ENCODE peak calls at places on chromosomes 6 and 20, in eight cellular contexts. X is K562, H is adrenal gland, B is fibroblast of the aortic adventitia, Y is HCT116, V is GM23338, D is psoas muscle, C is pancreas. Z is an unnamed sample.

GRCh38 chr20:8183526-8183925 is 51.5 kb downstream of the PLCB1 start:
- DNase-seq in D (no peak), V (no peak), B (peak; percentile 59), X (no peak), C (no peak), Y (no peak), H (no peak), Z (no peak)

GRCh38 chr20:62356948-62357667 is 10.0 kb downstream of the LAMA5 start:
- DNase-seq in X (peak; percentile 89), Y (no peak), D (peak; percentile 86), H (peak; percentile 86), C (no peak), V (no peak), B (peak; percentile 72), Z (no peak)

GRCh38 chr20:23049933-23050838 is 714 bp upstream of the THBD start:
- DNase-seq in C (peak; percentile 27), D (peak; percentile 87), Y (no peak), V (peak; percentile 53), B (no peak), X (no peak), H (peak; percentile 37), Z (no peak)

GRCh38 chr20:1119128-1119505 is 715 bp downstream of the PSMF1 start:
- DNase-seq in B (no peak), C (no peak), X (no peak), D (no peak), Y (no peak), V (no peak), H (no peak), Z (no peak)

GRCh38 chr20:22403860-22404608 is 180.3 kb downstream of the FOXA2 start:
- DNase-seq in Y (no peak), D (no peak), X (peak; percentile 44), B (peak; percentile 61), V (peak; percentile 20), H (no peak), C (peak; percentile 24), Z (no peak)

GRCh38 chr6:53347250-53347920 is 1.4 kb downstream of the ELOVL5 start:
- DNase-seq in D (no peak), Y (no peak), V (peak; percentile 42), X (peak; percentile 34), B (peak; percentile 53), C (no peak), H (peak; percentile 19), Z (no peak)

GRCh38 chr6:148144917-148145521 is 197.6 kb upstream of the SASH1 start:
- DNase-seq in V (peak; percentile 88), C (peak; percentile 47), B (peak; percentile 84), Y (peak; percentile 63), X (peak; percentile 88), H (peak; percentile 84), D (peak; percentile 86), Z (peak; percentile 43)

GRCh38 chr20:50219520-50220086 is 29.0 kb downstream of the CEBPB start:
- DNase-seq in D (no peak), Y (no peak), C (no peak), B (peak; percentile 28), H (no peak), X (no peak), V (no peak), Z (no peak)

GRCh38 chr6:136811261-136811660 is 11.1 kb upstream of the PEX7 start:
- DNase-seq in H (no peak), Y (no peak), X (no peak), C (no peak), V (no peak), B (peak; percentile 48), D (no peak), Z (no peak)

GRCh38 chr6:12296255-12296573 is 6.1 kb downstream of the EDN1 start:
- DNase-seq in B (peak; percentile 94), C (no peak), H (no peak), D (no peak), Y (no peak), X (no peak), V (no peak), Z (peak; percentile 48)

GRCh38 chr6:136326038-136326561 is 36.5 kb upstream of the BCLAF1 start:
- DNase-seq in V (no peak), Y (no peak), H (no peak), B (no peak), X (peak; percentile 44), D (no peak), C (no peak), Z (no peak)

GRCh38 chr6:77173472-77174074 is 289.7 kb downstream of the HTR1B start:
- DNase-seq in B (no peak), D (no peak), V (peak; percentile 66), H (no peak), Y (no peak), C (no peak), X (no peak), Z (no peak)

DNA sequence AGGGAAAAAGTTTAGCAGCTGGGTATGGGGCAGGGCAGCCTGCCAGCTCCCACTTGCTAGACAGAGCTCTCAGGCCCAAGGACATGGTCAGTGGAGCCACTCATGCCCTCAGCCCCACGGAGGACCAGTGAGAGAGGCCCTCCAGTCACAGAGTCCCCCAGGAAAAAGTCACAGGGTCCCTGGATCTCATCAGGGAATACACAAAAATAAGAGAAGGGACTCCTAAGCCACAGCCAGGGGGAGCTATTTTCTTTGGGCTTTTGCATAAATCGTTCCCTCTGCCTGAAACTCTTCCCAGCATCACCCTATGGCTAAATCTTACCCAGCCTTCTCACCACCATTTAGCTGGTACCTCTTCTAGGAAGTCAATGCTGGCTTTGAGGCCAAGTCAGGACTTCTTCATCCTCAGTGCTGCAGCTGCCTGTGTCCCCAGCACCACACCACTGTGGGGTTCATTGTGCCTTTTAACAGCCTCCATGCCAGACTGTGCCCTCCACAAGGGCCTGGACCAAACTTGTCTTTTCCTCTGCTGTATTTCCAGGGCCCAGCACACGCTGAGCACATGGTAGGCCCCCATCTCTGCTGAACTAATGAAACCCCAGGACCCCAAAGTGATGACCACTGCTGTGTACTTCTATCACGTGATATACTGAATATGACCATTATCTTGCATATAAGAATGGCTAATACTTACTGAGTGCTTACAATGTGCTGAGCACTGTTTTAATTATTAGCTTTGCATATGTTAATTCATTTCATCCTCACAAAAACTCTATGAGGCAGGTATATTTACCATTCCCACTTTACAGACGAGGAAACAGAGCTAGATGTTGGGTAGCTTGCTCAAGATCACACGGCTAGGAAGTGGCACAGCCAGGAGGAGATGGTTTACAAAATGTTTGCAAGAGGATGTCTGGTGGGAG is 2.0 kb downstream of the ZNF335 start:
- DNase-seq in B (peak; percentile 77), X (peak; percentile 85), V (peak; percentile 91), Y (peak; percentile 66), H (peak; percentile 60), C (no peak), D (peak; percentile 60), Z (peak; percentile 59)
- TF ChIP-seq CTCF in B (peak; percentile 75), X (peak; percentile 84), V (peak; percentile 74), Y (peak; percentile 75), H (peak; percentile 54), C (peak; percentile 18), D (peak; percentile 53), Z (peak; percentile 81)

GRCh38 chr6:31462026-31462963 is 35.6 kb upstream of the MICB start:
- DNase-seq in V (no peak), H (peak; percentile 49), B (peak; percentile 16), Y (no peak), C (no peak), D (no peak), X (no peak), Z (no peak)

GRCh38 chr6:31464252-31465184 is 33.4 kb upstream of the MICB start:
- DNase-seq in D (no peak), X (no peak), B (no peak), V (no peak), C (no peak), Y (no peak), H (no peak), Z (no peak)

GRCh38 chr6:31465185-31465536 is 32.8 kb upstream of the MICB start:
- DNase-seq in X (no peak), V (no peak), Y (no peak), C (no peak), B (no peak), H (no peak), D (no peak), Z (no peak)

GRCh38 chr6:31465718-31466117 is 32.2 kb upstream of the MICB start:
- DNase-seq in V (no peak), C (no peak), Y (no peak), D (no peak), X (no peak), B (no peak), H (no peak), Z (no peak)

GRCh38 chr6:31462964-31463940 is 34.7 kb upstream of the MICB start:
- DNase-seq in V (peak; percentile 97), Y (peak; percentile 93), B (peak; percentile 73), X (peak; percentile 71), H (peak; percentile 96), D (peak; percentile 81), C (peak; percentile 88), Z (no peak)
- H3K4me3 ChIP-seq in V (peak overlapping the region; percentile 52), Y (peak overlapping the region; percentile 39), B (peak overlapping the region; percentile 31), X (no peak overlapping the region), H (no peak overlapping the region), D (peak overlapping the region; percentile 63), C (peak overlapping the region; percentile 34), Z (no peak overlapping the region)

GRCh38 chr20:58649288-58650180 is 1.5 kb upstream of the STX16 start:
- DNase-seq in Y (no peak), D (peak; percentile 56), V (peak; percentile 58), H (no peak), B (no peak), X (no peak), C (peak; percentile 35), Z (no peak)

GRCh38 chr20:58651548-58651822 is 402 bp downstream of the STX16 start:
- DNase-seq in C (no peak), X (no peak), B (no peak), Y (no peak), D (no peak), H (no peak), V (peak; percentile 37), Z (no peak)

GRCh38 chr20:58651823-58652605 is 931 bp downstream of the STX16 start:
- DNase-seq in C (peak; percentile 58), X (peak; percentile 82), H (peak; percentile 69), D (peak; percentile 62), Y (no peak), V (peak; percentile 97), B (peak; percentile 69), Z (no peak)

GRCh38 chr20:58650776-58651547 is at the start of gene STX16:
- DNase-seq in Y (peak; percentile 82), B (peak; percentile 92), C (peak; percentile 88), V (peak; percentile 97), X (peak; percentile 94), D (peak; percentile 95), H (peak; percentile 93), Z (peak; percentile 72)

GRCh38 chr20:58650181-58650775 is 805 bp upstream of the STX16 start:
- DNase-seq in X (no peak), Y (no peak), B (peak; percentile 30), V (peak; percentile 68), D (no peak), H (peak; percentile 20), C (peak; percentile 32), Z (no peak)
- TF ChIP-seq CTCF in X (no peak), Y (no peak), B (no peak), V (peak; percentile 34), D (no peak), H (no peak), C (no peak), Z (peak; percentile 54)

DNA sequence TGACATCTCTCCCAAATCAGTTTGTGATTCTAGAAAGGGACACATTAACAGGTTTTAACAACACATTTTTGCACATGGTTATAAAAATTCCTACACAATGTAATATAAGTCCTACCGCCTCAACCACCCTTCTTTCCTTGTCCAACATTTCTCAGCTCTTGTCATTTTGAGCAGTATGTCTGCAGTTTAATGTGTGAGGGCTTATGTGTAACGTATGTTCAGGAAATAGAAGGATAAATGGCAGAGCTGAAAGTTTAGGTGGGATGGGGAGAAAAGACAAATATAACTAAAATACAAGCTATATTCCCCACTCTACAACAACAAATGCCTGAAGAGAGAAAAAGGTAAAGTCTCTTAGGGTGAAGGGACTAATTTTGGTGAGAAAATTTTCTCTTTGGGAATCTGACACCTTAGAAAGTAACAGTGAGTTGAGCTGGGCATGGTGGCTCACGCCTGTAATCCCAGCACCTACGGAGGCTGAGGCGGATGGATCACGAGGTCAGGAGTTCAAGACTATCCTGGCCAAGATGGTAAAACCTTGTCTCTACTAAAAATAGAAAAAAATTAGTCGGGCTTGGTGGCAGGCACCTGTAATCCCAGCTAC is 5.0 kb downstream of the PNRC1 start:
- DNase-seq in H (no peak), X (no peak), Y (no peak), B (peak; percentile 46), V (no peak), D (no peak), C (no peak), Z (no peak)
- H3K4me3 ChIP-seq in H (no peak overlapping the region), X (no peak overlapping the region), Y (no peak overlapping the region), B (peak overlapping the region; percentile 11), V (no peak overlapping the region), D (peak overlapping the region; percentile 98), C (no peak overlapping the region), Z (no peak overlapping the region)